ENCODE peak calls at places on chromosome 9, in six cellular contexts. Q is cardiac muscle cell; A is CD8-positive, alpha-beta T cell; L is mesothelial cell of epicardium; W is right lobe of liver; M is foreskin fibroblast. E is an unnamed sample.

GRCh38 chr9:18504707-18505106 is 30.8 kb downstream of the ADAMTSL1 start:
- DNase-seq in Q (no peak), A (no peak), L (no peak), W (no peak), M (no peak), E (no peak)

GRCh38 chr9:87382902-87383301 is 114.8 kb upstream of the DAPK1 start:
- DNase-seq in Q (no peak), A (no peak), L (no peak), W (no peak), M (no peak), E (no peak)

GRCh38 chr9:81574399-81574798 is 114.9 kb downstream of the TLE1 start:
- DNase-seq in Q (no peak), A (no peak), L (no peak), W (no peak), M (peak; percentile 60), E (no peak)

GRCh38 chr9:128276574-128277270 is 646 bp downstream of the SWI5 start:
- DNase-seq in Q (peak; percentile 52), A (peak; percentile 2), L (no peak), W (no peak), M (peak; percentile 58), E (peak; percentile 17)

GRCh38 chr9:36211510-36211909 is 20.8 kb downstream of the CLTA start:
- DNase-seq in Q (no peak), A (no peak), L (no peak), W (no peak), M (no peak), E (no peak)

GRCh38 chr9:120453792-120454191 is 126.2 kb downstream of the CDK5RAP2 start:
- DNase-seq in Q (no peak), A (no peak), L (no peak), W (no peak), M (no peak), E (no peak)

GRCh38 chr9:20551835-20552234 is 70.5 kb downstream of the MLLT3 start:
- DNase-seq in Q (no peak), A (no peak), L (no peak), W (no peak), M (no peak), E (no peak)

GRCh38 chr9:14793389-14793788 is 70.9 kb upstream of the CER1 start:
- DNase-seq in Q (no peak), A (no peak), L (no peak), W (no peak), M (no peak), E (no peak)

GRCh38 chr9:124621371-124622328 is 114.5 kb upstream of the NR5A1 start:
- DNase-seq in Q (no peak), A (peak; percentile 1), L (no peak), W (no peak), M (no peak), E (peak; percentile 55)

GRCh38 chr9:86721843-86722705 is 225.2 kb downstream of the GAS1 start:
- DNase-seq in Q (no peak), A (no peak), L (no peak), W (no peak), M (peak; percentile 95), E (no peak)

GRCh38 chr9:98906273-98907040 is 37.2 kb upstream of the COL15A1 start:
- DNase-seq in Q (no peak), A (no peak), L (peak; percentile 63), W (no peak), M (peak; percentile 63), E (no peak)

GRCh38 chr9:13568851-13569618 is 289.5 kb upstream of the MPDZ start:
- DNase-seq in Q (peak; percentile 32), A (no peak), L (no peak), W (no peak), M (peak; percentile 28), E (no peak)

DNA sequence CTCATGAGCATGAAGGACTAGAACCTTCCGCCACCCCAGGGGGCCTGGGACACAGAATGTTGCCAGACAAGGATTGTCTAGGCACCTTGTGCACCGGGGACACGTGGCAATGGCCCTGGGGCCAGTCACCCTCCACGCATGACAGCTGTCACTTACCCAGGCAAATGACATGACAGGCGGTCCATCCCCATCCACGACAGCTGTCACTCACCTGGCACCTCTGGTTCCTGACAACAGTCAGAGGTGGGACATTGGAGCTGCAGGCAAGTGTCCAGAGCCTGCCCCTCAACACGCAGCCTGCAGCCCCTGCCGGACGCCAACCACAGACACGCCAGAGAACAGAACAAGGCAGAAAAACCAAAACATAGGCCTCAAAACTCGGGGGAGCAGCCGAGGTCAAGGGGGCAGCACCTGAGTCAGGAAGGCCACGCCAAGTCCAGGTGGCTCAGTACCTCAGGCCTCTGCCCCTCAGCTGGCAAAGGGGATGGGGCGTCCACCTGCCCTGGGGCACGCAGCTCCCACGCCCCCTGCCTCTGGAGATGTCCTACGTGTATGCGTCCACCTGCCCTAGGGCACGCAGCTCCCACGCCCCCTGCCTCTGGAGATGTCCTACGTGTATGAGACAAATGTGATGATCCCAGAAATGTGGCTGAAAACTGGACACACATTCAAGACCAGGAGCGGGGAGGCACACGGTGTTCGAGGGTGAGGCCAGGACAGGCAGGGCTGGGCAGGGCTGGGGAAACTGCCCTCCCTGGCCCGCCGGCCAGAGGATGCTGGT is 14.5 kb downstream of the VAV2 start:
- DNase-seq in Q (no peak), A (no peak), L (no peak), W (peak; percentile 42), M (no peak), E (no peak)
- TF ChIP-seq CTCF in Q (no peak), A (no peak), L (no peak), W (no peak), M (no peak), E (no peak)

DNA sequence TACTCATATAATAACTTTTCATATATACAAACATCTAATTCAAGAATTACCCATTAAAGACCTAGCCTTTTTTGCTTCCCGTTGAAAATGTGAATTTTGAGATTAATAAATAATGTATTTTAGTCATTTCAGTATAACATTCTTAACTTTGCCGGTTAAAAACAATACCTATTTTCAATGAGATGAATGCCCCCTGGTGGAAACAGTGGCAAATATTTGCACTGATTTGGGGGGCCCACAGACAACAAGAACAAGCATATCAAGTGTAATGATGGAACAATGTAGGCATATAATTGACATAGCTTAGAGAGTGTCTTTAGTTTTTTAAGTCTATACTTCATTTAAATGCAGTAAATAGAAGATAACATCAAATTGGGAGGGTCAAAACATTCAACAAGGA is 111.9 kb downstream of the NTRK2 start:
- DNase-seq in Q (peak; percentile 24), A (no peak), L (no peak), W (no peak), M (peak; percentile 24), E (no peak)
- TF ChIP-seq CTCF in Q (peak; percentile 36), A (no peak), L (peak; percentile 52), W (peak; percentile 22), M (peak; percentile 46), E (no peak)

GRCh38 chr9:33179298-33179697 is 12.2 kb upstream of the B4GALT1 start:
- DNase-seq in Q (no peak), A (no peak), L (no peak), W (no peak), M (no peak), E (no peak)
- TF ChIP-seq CTCF in Q (no peak), A (peak; percentile 26), L (no peak), W (peak; percentile 27), M (no peak), E (no peak)

GRCh38 chr9:95124582-95125359 is 192.7 kb downstream of the FANCC start:
- DNase-seq in Q (peak; percentile 28), A (no peak), L (no peak), W (no peak), M (no peak), E (no peak)
- TF ChIP-seq CTCF in Q (peak; percentile 11), A (no peak), L (no peak), W (no peak), M (peak; percentile 8), E (no peak)

GRCh38 chr9:97528529-97529230 is 27.2 kb downstream of the TMOD1 start:
- DNase-seq in Q (peak; percentile 60), A (no peak), L (no peak), W (no peak), M (no peak), E (no peak)
- TF ChIP-seq CTCF in Q (no peak), A (no peak), L (no peak), W (no peak), M (no peak), E (no peak)

DNA sequence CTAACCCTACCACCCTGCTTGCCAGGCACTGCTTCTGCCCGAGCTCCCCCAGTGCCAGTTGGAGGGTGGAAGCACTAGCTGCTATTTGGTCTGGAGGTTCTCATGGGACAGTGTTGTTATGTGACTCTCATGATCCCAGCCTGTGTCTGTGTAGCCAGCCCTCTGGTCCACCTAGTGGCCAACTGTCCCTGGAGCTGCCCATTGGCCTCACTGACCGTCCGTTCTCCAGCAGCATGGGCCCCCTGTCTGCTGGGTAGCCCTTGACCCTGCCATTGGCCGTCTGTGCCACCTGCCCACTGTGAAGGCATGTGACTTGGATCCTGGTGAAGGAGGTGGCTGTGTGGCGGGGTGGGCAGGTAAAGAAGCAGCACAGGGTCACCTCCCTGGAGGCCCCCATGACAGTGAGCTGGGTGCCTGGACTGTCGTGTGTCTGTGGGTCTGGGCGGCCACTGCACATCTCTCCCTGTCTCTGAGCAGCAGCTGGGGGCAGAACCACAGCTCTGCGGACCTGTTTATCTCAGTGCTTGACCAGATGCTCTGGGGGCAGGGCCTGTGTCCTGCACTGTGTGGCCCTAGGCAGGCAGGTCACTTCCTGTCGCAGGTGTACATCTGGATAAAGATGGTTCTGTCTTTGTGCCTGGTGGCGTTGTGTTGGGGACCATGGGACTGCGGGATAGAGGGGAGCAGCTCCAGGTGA is 11.4 kb downstream of the PHF2 start:
- DNase-seq in Q (no peak), A (no peak), L (peak; percentile 27), W (peak; percentile 42), M (no peak), E (no peak)
- TF ChIP-seq CTCF in Q (peak; percentile 14), A (no peak), L (no peak), W (no peak), M (no peak), E (no peak)

DNA sequence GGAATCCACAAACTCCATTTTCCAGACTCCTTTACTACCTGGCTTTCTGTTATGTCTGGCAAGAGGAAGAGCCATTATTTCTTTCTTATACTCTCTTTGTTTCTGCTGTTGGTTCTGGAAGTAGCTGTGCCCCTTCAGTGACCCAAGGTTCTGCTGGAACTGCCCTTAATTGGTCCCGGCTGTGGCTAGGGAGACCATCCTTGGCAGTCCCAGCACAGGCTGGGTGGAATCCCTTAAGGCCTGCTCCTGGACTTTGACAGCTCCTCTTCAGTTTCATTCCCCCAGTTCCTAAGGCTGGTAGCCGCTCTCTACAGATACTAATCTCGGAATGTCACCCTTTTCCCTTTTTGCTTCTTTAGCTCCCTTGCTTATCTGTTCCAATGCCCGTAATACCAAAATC is 81.9 kb upstream of the GLIS3 start:
- DNase-seq in Q (no peak), A (no peak), L (no peak), W (no peak), M (peak; percentile 10), E (no peak)
- TF ChIP-seq CTCF in Q (no peak), A (no peak), L (no peak), W (no peak), M (no peak), E (no peak)

DNA sequence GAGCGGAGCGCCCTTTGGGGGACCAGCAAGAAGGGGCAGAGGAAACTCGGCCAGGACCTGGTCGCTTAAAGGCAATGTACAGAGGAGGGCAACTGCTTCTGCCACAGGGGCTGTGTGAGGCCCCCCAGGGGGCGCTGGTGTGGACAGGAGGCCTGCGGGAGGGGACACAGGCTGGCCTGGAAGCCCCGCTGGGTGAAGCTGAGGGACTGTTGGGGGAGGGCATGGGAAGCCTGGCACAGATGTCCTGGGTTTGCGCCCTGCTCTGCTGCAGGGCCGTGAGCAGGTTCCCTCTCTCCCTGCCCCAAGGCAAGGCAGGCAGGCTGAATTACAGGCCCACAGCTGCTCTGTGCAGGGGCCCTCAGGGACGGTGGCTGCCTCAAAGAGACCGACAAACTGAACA is 5.4 kb downstream of the MED22 start:
- DNase-seq in Q (no peak), A (no peak), L (no peak), W (no peak), M (no peak), E (no peak)
- TF ChIP-seq CTCF in Q (no peak), A (no peak), L (no peak), W (no peak), M (no peak), E (no peak)

E was measured in natural killer cell.